ENCODE peak calls at places on chromosomes 2 and 18, in six cellular contexts. One of them, this sample, is unnamed.

GRCh38 chr2:145067631-145068030 is 547.7 kb upstream of the ZEB2 start:
- DNase-seq in fibroblast of lung: no peak
- DNase-seq in stomach: no peak
- DNase-seq in tibial artery: no peak
- DNase-seq in astrocyte of the spinal cord: no peak
- DNase-seq in right atrium auricular region: no peak
- DNase-seq in this sample: no peak

GRCh38 chr2:237726401-237726830 is 72.2 kb upstream of the RBM44 start:
- DNase-seq in fibroblast of lung: peak
- DNase-seq in stomach: peak
- DNase-seq in tibial artery: no peak
- DNase-seq in astrocyte of the spinal cord: peak
- DNase-seq in right atrium auricular region: peak
- DNase-seq in this sample: peak

GRCh38 chr2:65491381-65491903 is 59.0 kb upstream of the SPRED2 start:
- DNase-seq in fibroblast of lung: peak
- DNase-seq in stomach: no peak
- DNase-seq in tibial artery: no peak
- DNase-seq in astrocyte of the spinal cord: peak
- DNase-seq in right atrium auricular region: no peak
- DNase-seq in this sample: no peak

GRCh38 chr18:70720607-70721006 is 431.8 kb downstream of the SOCS6 start:
- DNase-seq in fibroblast of lung: no peak
- DNase-seq in stomach: no peak
- DNase-seq in tibial artery: no peak
- DNase-seq in astrocyte of the spinal cord: peak
- DNase-seq in right atrium auricular region: no peak
- DNase-seq in this sample: no peak

GRCh38 chr2:181454990-181455520 is 2.1 kb upstream of the ITGA4 start:
- DNase-seq in fibroblast of lung: no peak
- DNase-seq in stomach: no peak
- DNase-seq in tibial artery: no peak
- DNase-seq in astrocyte of the spinal cord: no peak
- DNase-seq in right atrium auricular region: no peak
- DNase-seq in this sample: no peak

GRCh38 chr2:70767699-70768584 is at the start of gene ADD2:
- DNase-seq in fibroblast of lung: peak
- DNase-seq in stomach: no peak
- DNase-seq in tibial artery: no peak
- DNase-seq in astrocyte of the spinal cord: peak
- DNase-seq in right atrium auricular region: no peak
- DNase-seq in this sample: peak

GRCh38 chr2:114010001-114010400 is 120.1 kb downstream of the ACTR3 start:
- DNase-seq in fibroblast of lung: peak
- DNase-seq in stomach: no peak
- DNase-seq in tibial artery: no peak
- DNase-seq in astrocyte of the spinal cord: no peak
- DNase-seq in right atrium auricular region: no peak
- DNase-seq in this sample: peak

GRCh38 chr18:39611381-39612090 is 2045.9 kb upstream of the CELF4 start:
- DNase-seq in fibroblast of lung: peak
- DNase-seq in stomach: no peak
- DNase-seq in tibial artery: no peak
- DNase-seq in astrocyte of the spinal cord: peak
- DNase-seq in right atrium auricular region: no peak
- DNase-seq in this sample: no peak

GRCh38 chr2:69464575-69464974 is 27.3 kb upstream of the NFU1 start:
- DNase-seq in fibroblast of lung: no peak
- DNase-seq in stomach: no peak
- DNase-seq in tibial artery: peak
- DNase-seq in astrocyte of the spinal cord: no peak
- DNase-seq in right atrium auricular region: peak
- DNase-seq in this sample: peak

GRCh38 chr2:20491739-20492531 is 45.1 kb downstream of the RHOB start:
- DNase-seq in fibroblast of lung: peak
- DNase-seq in stomach: no peak
- DNase-seq in tibial artery: no peak
- DNase-seq in astrocyte of the spinal cord: no peak
- DNase-seq in right atrium auricular region: no peak
- DNase-seq in this sample: no peak

GRCh38 chr2:173249661-173250641 is 104.7 kb upstream of the CDCA7 start:
- DNase-seq in fibroblast of lung: no peak
- DNase-seq in stomach: no peak
- DNase-seq in tibial artery: no peak
- DNase-seq in astrocyte of the spinal cord: no peak
- DNase-seq in right atrium auricular region: no peak
- DNase-seq in this sample: no peak

GRCh38 chr2:149601141-149601796 is 13.7 kb upstream of the MMADHC start:
- DNase-seq in fibroblast of lung: peak
- DNase-seq in stomach: no peak
- DNase-seq in tibial artery: no peak
- DNase-seq in astrocyte of the spinal cord: peak
- DNase-seq in right atrium auricular region: no peak
- DNase-seq in this sample: peak

GRCh38 chr2:182593394-182593707 is 122.7 kb upstream of the DNAJC10 start:
- DNase-seq in fibroblast of lung: peak
- DNase-seq in stomach: no peak
- DNase-seq in tibial artery: no peak
- DNase-seq in astrocyte of the spinal cord: peak
- DNase-seq in right atrium auricular region: no peak
- DNase-seq in this sample: peak

GRCh38 chr2:147847746-147848391 is 3.0 kb downstream of the ACVR2A start:
- DNase-seq in fibroblast of lung: peak
- DNase-seq in stomach: no peak
- DNase-seq in tibial artery: no peak
- DNase-seq in astrocyte of the spinal cord: no peak
- DNase-seq in right atrium auricular region: no peak
- DNase-seq in this sample: no peak

GRCh38 chr2:105143094-105143466 is 98.5 kb upstream of the GPR45 start:
- DNase-seq in fibroblast of lung: no peak
- DNase-seq in stomach: no peak
- DNase-seq in tibial artery: no peak
- DNase-seq in astrocyte of the spinal cord: no peak
- DNase-seq in right atrium auricular region: no peak
- DNase-seq in this sample: no peak
- H3K4me3 ChIP-seq in fibroblast of lung: peak
- H3K4me3 ChIP-seq in stomach: no peak
- H3K4me3 ChIP-seq in tibial artery: no peak
- H3K4me3 ChIP-seq in astrocyte of the spinal cord: no peak
- H3K4me3 ChIP-seq in right atrium auricular region: no peak
- H3K4me3 ChIP-seq in this sample: peak

GRCh38 chr2:128277961-128278681 is 40.5 kb downstream of the HS6ST1 start:
- DNase-seq in fibroblast of lung: no peak
- DNase-seq in stomach: no peak
- DNase-seq in tibial artery: no peak
- DNase-seq in astrocyte of the spinal cord: no peak
- DNase-seq in right atrium auricular region: no peak
- DNase-seq in this sample: no peak
- TF ChIP-seq CTCF in fibroblast of lung: no peak
- TF ChIP-seq CTCF in stomach: no peak
- TF ChIP-seq CTCF in tibial artery: no peak
- TF ChIP-seq CTCF in astrocyte of the spinal cord: no peak
- TF ChIP-seq CTCF in right atrium auricular region: no peak
- TF ChIP-seq CTCF in this sample: no peak

GRCh38 chr2:74373189-74373588 is 6.9 kb downstream of the DCTN1 start:
- DNase-seq in fibroblast of lung: no peak
- DNase-seq in stomach: peak
- DNase-seq in tibial artery: peak
- DNase-seq in astrocyte of the spinal cord: no peak
- DNase-seq in right atrium auricular region: no peak
- DNase-seq in this sample: peak
- H3K4me3 ChIP-seq in fibroblast of lung: no peak
- H3K4me3 ChIP-seq in stomach: no peak
- H3K4me3 ChIP-seq in tibial artery: no peak
- H3K4me3 ChIP-seq in astrocyte of the spinal cord: no peak
- H3K4me3 ChIP-seq in right atrium auricular region: no peak
- H3K4me3 ChIP-seq in this sample: no peak

GRCh38 chr2:231604685-231605606 is 12.3 kb downstream of the TEX44 start:
- DNase-seq in fibroblast of lung: peak
- DNase-seq in stomach: peak
- DNase-seq in tibial artery: peak
- DNase-seq in astrocyte of the spinal cord: peak
- DNase-seq in right atrium auricular region: peak
- DNase-seq in this sample: peak
- TF ChIP-seq CTCF in fibroblast of lung: no peak
- TF ChIP-seq CTCF in stomach: no peak
- TF ChIP-seq CTCF in tibial artery: no peak
- TF ChIP-seq CTCF in astrocyte of the spinal cord: peak
- TF ChIP-seq CTCF in right atrium auricular region: peak
- TF ChIP-seq CTCF in this sample: no peak

GRCh38 chr2:170717599-170717963 is 2.4 kb downstream of the SP5 start:
- DNase-seq in fibroblast of lung: no peak
- DNase-seq in stomach: no peak
- DNase-seq in tibial artery: no peak
- DNase-seq in astrocyte of the spinal cord: no peak
- DNase-seq in right atrium auricular region: no peak
- DNase-seq in this sample: no peak
- H3K4me3 ChIP-seq in fibroblast of lung: no peak
- H3K4me3 ChIP-seq in stomach: peak
- H3K4me3 ChIP-seq in tibial artery: no peak
- H3K4me3 ChIP-seq in astrocyte of the spinal cord: no peak
- H3K4me3 ChIP-seq in right atrium auricular region: no peak
- H3K4me3 ChIP-seq in this sample: no peak

GRCh38 chr2:37005118-37005868 is 39.0 kb upstream of the STRN start:
- DNase-seq in fibroblast of lung: no peak
- DNase-seq in stomach: no peak
- DNase-seq in tibial artery: no peak
- DNase-seq in astrocyte of the spinal cord: peak
- DNase-seq in right atrium auricular region: no peak
- DNase-seq in this sample: peak
- TF ChIP-seq CTCF in fibroblast of lung: peak
- TF ChIP-seq CTCF in stomach: peak
- TF ChIP-seq CTCF in tibial artery: peak
- TF ChIP-seq CTCF in astrocyte of the spinal cord: peak
- TF ChIP-seq CTCF in right atrium auricular region: peak
- TF ChIP-seq CTCF in this sample: peak